ENCODE peak calls at places on chromosomes 4 and X, in five cellular contexts. M is cardiac fibroblast, Q is GM23338, S is WERI-Rb-1, V is omental fat pad. D is an unnamed sample.
A peak's percentile ranks its signal among the peaks of the same experiment; 100 is the strongest.

GRCh38 chr4:78749972-78750727 is 26.0 kb upstream of the BMP2K start:
- DNase-seq in M (no peak), Q (no peak), S (no peak), V (no peak), D (no peak)

GRCh38 chr4:166733686-166734085 is 500.6 kb downstream of the SPOCK3 start:
- DNase-seq in M (no peak), Q (no peak), S (no peak), V (no peak), D (no peak)

GRCh38 chr4:89868999-89869589 is 25.6 kb upstream of the MMRN1 start:
- DNase-seq in M (peak; percentile 33), Q (no peak), S (no peak), V (no peak), D (no peak)

GRCh38 chr4:100348472-100348871 is 158.2 kb upstream of the DDIT4L start:
- DNase-seq in M (peak; percentile 69), Q (no peak), S (no peak), V (no peak), D (peak; percentile 29)

GRCh38 chrX:120446503-120446902 is 22.6 kb downstream of the LAMP2 start:
- DNase-seq in M (peak; percentile 77), Q (no peak), S (peak; percentile 8), V (no peak), D (peak; percentile 37)

GRCh38 chrX:50988649-50989048 is 78.1 kb downstream of the BMP15 start:
- DNase-seq in M (peak; percentile 46), Q (peak; percentile 49), S (peak; percentile 25), V (no peak), D (peak; percentile 1)

GRCh38 chr4:109998867-109999303 is 86.2 kb downstream of the EGF start:
- DNase-seq in M (peak; percentile 68), Q (peak; percentile 81), S (peak; percentile 26), V (no peak), D (peak; percentile 66)

GRCh38 chrX:74521961-74522833 is 92.2 kb downstream of the RLIM start:
- DNase-seq in M (peak; percentile 83), Q (no peak), S (no peak), V (no peak), D (peak; percentile 84)

GRCh38 chr4:87939978-87940690 is 35.4 kb upstream of the SPP1 start:
- DNase-seq in M (no peak), Q (no peak), S (no peak), V (no peak), D (no peak)

GRCh38 chr4:159487284-159487747 is 384.4 kb downstream of the RAPGEF2 start:
- DNase-seq in M (peak; percentile 87), Q (peak; percentile 87), S (peak; percentile 69), V (no peak), D (peak; percentile 51)

GRCh38 chrX:82232679-82233078 is 1030.8 kb downstream of the SH3BGRL start:
- DNase-seq in M (no peak), Q (no peak), S (no peak), V (no peak), D (no peak)

GRCh38 chrX:82224961-82225360 is 1023.1 kb downstream of the SH3BGRL start:
- DNase-seq in M (no peak), Q (no peak), S (no peak), V (no peak), D (no peak)

DNA sequence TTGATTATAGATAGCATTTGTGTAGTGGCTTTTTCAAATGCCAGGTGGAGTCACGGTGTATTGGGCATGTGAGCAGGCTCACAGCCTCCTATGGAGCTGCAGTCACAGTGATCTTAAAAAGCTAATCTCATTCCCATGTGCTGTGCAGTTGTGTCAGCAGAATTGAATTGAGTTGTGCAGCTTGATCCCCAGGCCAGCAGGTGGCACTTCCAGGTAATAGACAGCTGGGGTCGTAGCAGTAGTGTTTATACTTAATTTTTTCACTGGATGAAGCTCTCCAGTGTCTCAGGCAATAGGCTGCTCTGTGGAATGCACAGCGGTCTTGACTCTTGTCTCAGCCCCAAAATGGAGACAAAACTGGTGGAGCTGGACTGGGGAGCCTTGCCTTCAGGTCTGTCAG is 1028.1 kb downstream of the SH3BGRL start:
- DNase-seq in M (no peak), Q (no peak), S (no peak), V (no peak), D (no peak)
- TF ChIP-seq CTCF in M (no peak), Q (no peak), S (no peak), V (no peak), D (no peak)

DNA sequence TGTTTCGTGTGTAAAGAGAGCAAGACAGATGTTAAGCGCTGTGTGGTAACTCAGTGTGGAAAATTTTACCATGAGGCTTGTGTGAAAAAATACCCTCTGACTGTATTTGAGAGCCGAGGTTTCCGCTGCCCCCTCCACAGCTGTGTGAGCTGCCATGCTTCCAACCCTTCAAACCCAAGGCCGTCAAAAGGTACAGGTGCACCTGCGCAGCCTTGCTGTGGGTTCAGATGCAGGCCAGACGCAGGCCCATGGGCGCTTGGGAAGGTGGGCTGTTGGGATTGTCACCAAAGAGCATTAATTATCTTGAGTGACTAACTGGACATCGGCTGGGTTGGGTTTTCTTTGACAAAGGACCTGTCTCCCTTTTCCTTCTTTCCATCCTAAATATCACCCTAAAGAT is 55.4 kb downstream of the NELFA start:
- DNase-seq in M (no peak), Q (no peak), S (no peak), V (no peak), D (no peak)
- TF ChIP-seq CTCF in M (no peak), Q (no peak), S (no peak), V (no peak), D (no peak)

DNA sequence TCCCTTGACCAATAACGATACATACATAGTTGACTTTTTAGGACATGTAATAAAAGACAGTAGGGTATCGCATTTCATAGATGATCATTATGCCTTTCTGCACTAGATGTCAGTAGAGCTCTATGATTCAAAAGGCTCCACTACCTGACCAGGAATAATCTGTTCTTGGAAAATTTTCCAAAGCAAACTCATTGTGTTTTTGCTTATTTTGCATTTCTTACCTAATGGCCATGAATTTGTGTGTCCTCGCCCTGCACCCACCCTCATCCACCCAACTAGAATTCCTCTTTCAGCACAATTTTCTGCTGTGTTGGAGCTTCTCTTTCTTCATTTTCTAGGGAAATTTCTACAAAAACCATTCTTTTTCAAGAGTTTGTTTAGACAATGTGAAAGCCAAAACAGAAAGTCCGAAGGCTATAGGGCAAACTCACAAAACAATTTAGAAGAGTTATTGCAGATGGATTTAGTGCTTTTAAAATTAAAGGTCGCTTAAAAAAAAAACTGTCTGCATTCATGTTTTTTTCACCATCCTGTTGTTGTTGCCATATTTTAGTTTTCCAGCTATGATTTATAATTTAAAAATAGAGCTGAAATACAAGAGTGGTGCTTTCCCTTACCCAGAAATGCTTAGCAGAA is 183.6 kb downstream of the SPATA18 start:
- DNase-seq in M (peak; percentile 49), Q (peak; percentile 60), S (no peak), V (no peak), D (peak; percentile 37)
- TF ChIP-seq CTCF in M (peak; percentile 31), Q (peak; percentile 75), S (no peak), V (no peak), D (peak; percentile 25)

DNA sequence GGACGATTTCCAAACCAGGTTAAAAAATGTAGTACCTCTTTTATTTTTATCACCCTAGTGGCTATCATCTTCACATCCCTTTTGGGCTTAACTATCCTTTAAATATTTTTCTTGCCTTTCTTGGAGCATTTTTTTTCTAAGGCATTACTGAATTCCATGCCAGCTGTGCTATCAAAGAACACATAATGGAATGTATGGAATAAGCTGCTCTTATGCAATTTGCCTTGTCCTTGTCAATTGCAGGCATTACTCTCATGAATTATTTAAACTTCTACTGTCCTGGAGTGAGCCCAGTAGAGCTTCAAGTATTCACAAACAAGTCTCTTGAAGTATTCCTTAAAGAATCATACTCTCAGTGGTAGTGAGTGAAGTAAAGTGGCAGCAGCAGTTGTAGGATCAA is 144.5 kb upstream of the IGFBP7 start:
- DNase-seq in M (peak; percentile 10), Q (no peak), S (no peak), V (no peak), D (no peak)
- TF ChIP-seq CTCF in M (no peak), Q (no peak), S (no peak), V (no peak), D (no peak)

DNA sequence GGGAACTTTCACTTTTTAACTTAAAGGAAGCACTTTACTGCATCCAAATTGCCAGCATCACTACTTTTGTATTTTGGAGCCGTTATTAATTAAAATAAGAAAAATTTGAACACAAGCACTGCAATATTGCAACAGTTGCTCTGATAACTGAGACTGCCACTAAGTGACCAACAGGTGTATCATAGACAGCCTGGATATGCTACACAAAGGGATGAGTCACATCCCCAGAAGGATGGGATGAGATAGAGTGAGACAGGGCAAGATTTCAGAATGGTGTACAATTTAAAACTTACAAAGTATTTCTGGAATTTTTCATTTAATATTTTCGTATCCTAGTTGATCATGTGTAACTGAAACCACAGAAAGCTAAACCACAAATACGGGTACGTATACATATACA is 204.1 kb downstream of the MAPK10 start:
- DNase-seq in M (no peak), Q (no peak), S (no peak), V (no peak), D (no peak)
- TF ChIP-seq CTCF in M (no peak), Q (no peak), S (no peak), V (no peak), D (no peak)

GRCh38 chr4:15864771-15865566 is 73.6 kb downstream of the FGFBP1 start:
- DNase-seq in M (peak; percentile 2), Q (no peak), S (no peak), V (no peak), D (no peak)

GRCh38 chr4:15870079-15870478 is 68.5 kb downstream of the FGFBP1 start:
- DNase-seq in M (no peak), Q (no peak), S (no peak), V (no peak), D (no peak)

GRCh38 chr4:15868816-15869413 is 69.6 kb downstream of the FGFBP1 start:
- DNase-seq in M (no peak), Q (no peak), S (no peak), V (no peak), D (no peak)

GRCh38 chr4:15870921-15871664 is 67.4 kb downstream of the FGFBP1 start:
- DNase-seq in M (no peak), Q (no peak), S (no peak), V (no peak), D (no peak)

DNA sequence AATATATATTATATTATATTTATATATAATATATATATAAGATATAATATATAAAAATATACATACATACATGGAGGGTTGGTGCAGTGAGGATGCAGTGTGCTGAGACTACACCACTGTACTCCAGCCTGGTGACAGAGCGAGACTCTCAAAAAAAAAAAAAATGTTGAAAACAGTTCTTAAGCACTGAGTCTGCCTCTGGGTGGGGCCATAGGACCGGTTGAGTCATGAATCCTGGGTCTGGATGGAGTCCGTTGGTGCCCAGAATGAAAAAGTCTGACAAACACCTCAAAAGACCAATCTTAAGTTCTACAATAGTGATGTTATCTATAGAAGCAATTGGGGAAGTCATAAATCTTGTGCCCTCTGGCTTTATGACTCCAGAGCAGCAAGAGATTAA is 70.5 kb downstream of the FGFBP1 start:
- DNase-seq in M (no peak), Q (peak; percentile 53), S (no peak), V (no peak), D (no peak)
- TF ChIP-seq CTCF in M (no peak), Q (no peak), S (no peak), V (no peak), D (no peak)

D was measured in HFF-Myc.